ENCODE peak calls at places on chromosomes 3 and 15, in five cellular contexts. Q is neural progenitor cell; B is effector memory CD4-positive, alpha-beta T cell; Y is uterus; A is mucosa of descending colon. X is an unnamed sample.

GRCh38 chr15:66838671-66839239 is 136.7 kb downstream of the SMAD6 start:
- DNase-seq in Q (no peak), B (no peak), Y (no peak), A (no peak), X (no peak)

GRCh38 chr15:31106495-31107300 is 5.2 kb upstream of the TRPM1 start:
- DNase-seq in Q (no peak), B (no peak), Y (no peak), A (no peak), X (peak; percentile 61)

GRCh38 chr3:191388823-191389222 is 58.5 kb upstream of the UTS2B start:
- DNase-seq in Q (no peak), B (no peak), Y (no peak), A (no peak), X (no peak)

GRCh38 chr3:60146121-60146520 is 1096.3 kb upstream of the CFAP20DC start:
- DNase-seq in Q (peak; percentile 48), B (no peak), Y (no peak), A (no peak), X (no peak)

GRCh38 chr3:99854899-99855298 is 37.2 kb downstream of the CMSS1 start:
- DNase-seq in Q (no peak), B (no peak), Y (no peak), A (no peak), X (no peak)

GRCh38 chr3:146817705-146818104 is 212.6 kb upstream of the PLSCR5 start:
- DNase-seq in Q (peak; percentile 22), B (no peak), Y (no peak), A (no peak), X (no peak)

GRCh38 chr3:70832811-70833509 is 520.5 kb upstream of the MDFIC2 start:
- DNase-seq in Q (no peak), B (no peak), Y (no peak), A (no peak), X (no peak)

GRCh38 chr15:74175271-74176191 is 2.0 kb downstream of the ISLR start:
- DNase-seq in Q (no peak), B (no peak), Y (peak; percentile 13), A (no peak), X (no peak)

GRCh38 chr15:78685157-78685830 is 44.3 kb upstream of the CHRNB4 start:
- DNase-seq in Q (no peak), B (no peak), Y (no peak), A (no peak), X (no peak)

GRCh38 chr3:127991251-127991650 is 61.0 kb upstream of the SEC61A1 start:
- DNase-seq in Q (no peak), B (no peak), Y (no peak), A (no peak), X (no peak)

GRCh38 chr3:11607816-11608215 is 35.9 kb downstream of the VGLL4 start:
- DNase-seq in Q (no peak), B (no peak), Y (no peak), A (no peak), X (no peak)

GRCh38 chr3:58260261-58260731 is 22.7 kb downstream of the ABHD6 start:
- DNase-seq in Q (peak; percentile 22), B (no peak), Y (no peak), A (no peak), X (no peak)

GRCh38 chr15:55106155-55106554 is 90.6 kb downstream of the RSL24D1 start:
- DNase-seq in Q (no peak), B (no peak), Y (no peak), A (no peak), X (no peak)

GRCh38 chr3:22399566-22399965 is 648.6 kb upstream of the ZNF385D start:
- DNase-seq in Q (no peak), B (no peak), Y (no peak), A (no peak), X (no peak)

GRCh38 chr3:71702131-71703024 is 22.8 kb downstream of the EIF4E3 start:
- DNase-seq in Q (no peak), B (no peak), Y (no peak), A (no peak), X (no peak)

GRCh38 chr15:27826902-27827321 is 272.2 kb downstream of the OCA2 start:
- DNase-seq in Q (no peak), B (no peak), Y (no peak), A (no peak), X (no peak)

GRCh38 chr15:52247032-52247431 is 48.6 kb downstream of the MYO5C start:
- DNase-seq in Q (no peak), B (no peak), Y (no peak), A (no peak), X (no peak)

GRCh38 chr3:160707187-160707789 is 30.3 kb downstream of the ARL14 start:
- DNase-seq in Q (peak; percentile 73), B (no peak), Y (no peak), A (peak; percentile 47), X (no peak)

GRCh38 chr3:135192929-135193328 is 397.9 kb downstream of the EPHB1 start:
- DNase-seq in Q (no peak), B (no peak), Y (no peak), A (no peak), X (no peak)

GRCh38 chr3:149224736-149225594 is 3.3 kb upstream of the CP start:
- DNase-seq in Q (no peak), B (peak; percentile 0), Y (no peak), A (no peak), X (no peak)

GRCh38 chr3:190130700-190131099 is 10.0 kb upstream of the P3H2 start:
- DNase-seq in Q (no peak), B (no peak), Y (no peak), A (no peak), X (no peak)

GRCh38 chr3:132033471-132033870 is 1.3 kb downstream of the CPNE4 start:
- DNase-seq in Q (peak; percentile 35), B (no peak), Y (no peak), A (no peak), X (no peak)

GRCh38 chr3:72352176-72352575 is 496.1 kb downstream of the SHQ1 start:
- DNase-seq in Q (no peak), B (no peak), Y (no peak), A (no peak), X (no peak)

GRCh38 chr3:32973982-32974381 is 22.5 kb downstream of the CCR4 start:
- DNase-seq in Q (no peak), B (no peak), Y (no peak), A (peak; percentile 9), X (no peak)

GRCh38 chr3:115156255-115156654 is 9.2 kb upstream of the ZBTB20 start:
- DNase-seq in Q (no peak), B (no peak), Y (no peak), A (no peak), X (no peak)

GRCh38 chr3:12303532-12303931 is 14.7 kb downstream of the PPARG start:
- DNase-seq in Q (no peak), B (no peak), Y (no peak), A (no peak), X (no peak)

GRCh38 chr3:141410861-141411771 is 42.8 kb downstream of the ZBTB38 start:
- DNase-seq in Q (no peak), B (no peak), Y (no peak), A (peak; percentile 46), X (no peak)

GRCh38 chr3:65793495-65794200 is 245.1 kb downstream of the MAGI1 start:
- DNase-seq in Q (no peak), B (no peak), Y (no peak), A (peak; percentile 31), X (no peak)

GRCh38 chr3:156620901-156621300 is 53.5 kb upstream of the TIPARP start:
- DNase-seq in Q (no peak), B (no peak), Y (no peak), A (no peak), X (no peak)

GRCh38 chr3:15298504-15298903 is 33.9 kb downstream of the SH3BP5 start:
- DNase-seq in Q (no peak), B (no peak), Y (no peak), A (no peak), X (no peak)

GRCh38 chr3:15297592-15298350 is 34.6 kb downstream of the SH3BP5 start:
- DNase-seq in Q (no peak), B (no peak), Y (no peak), A (no peak), X (no peak)

GRCh38 chr3:15294914-15295313 is 37.5 kb downstream of the SH3BP5 start:
- DNase-seq in Q (no peak), B (no peak), Y (no peak), A (no peak), X (no peak)

GRCh38 chr3:15292765-15293522 is 39.4 kb downstream of the SH3BP5 start:
- DNase-seq in Q (no peak), B (no peak), Y (peak; percentile 79), A (no peak), X (no peak)

GRCh38 chr3:15295506-15295905 is 36.9 kb downstream of the SH3BP5 start:
- DNase-seq in Q (no peak), B (no peak), Y (no peak), A (peak; percentile 45), X (no peak)
- H3K4me1 ChIP-seq in Q (no peaks in the 10 kb centered on the region), B (peaks cover 64% of the 10 kb centered on the region), Y (peaks cover 20% of the 10 kb centered on the region), A (peaks cover 12% of the 10 kb centered on the region), X (peaks cover 27% of the 10 kb centered on the region)

GRCh38 chr15:25072857-25073476 is 118.2 kb downstream of the SNRPN start:
- DNase-seq in Q (no peak), B (no peak), Y (no peak), A (no peak), X (no peak)
- H3K9me3 ChIP-seq in Q (peaks cover 49% of the 10 kb centered on the region), B (peaks cover 91% of the 10 kb centered on the region), Y (peaks cover 98% of the 10 kb centered on the region), A (peaks cover 100% of the 10 kb centered on the region), X (peaks cover 63% of the 10 kb centered on the region)

GRCh38 chr3:194373028-194373427 is 3.5 kb upstream of the LRRC15 start:
- DNase-seq in Q (no peak), B (no peak), Y (no peak), A (no peak), X (no peak)
- H3K36me3 ChIP-seq in Q (no peaks in the 10 kb centered on the region), B (no peaks in the 10 kb centered on the region), Y (no peaks in the 10 kb centered on the region), A (no peaks in the 10 kb centered on the region), X (no peaks in the 10 kb centered on the region)

GRCh38 chr3:48428863-48429415 is 947 bp downstream of the PLXNB1 start:
- DNase-seq in Q (peak; percentile 71), B (peak; percentile 17), Y (peak; percentile 61), A (peak; percentile 63), X (no peak)

GRCh38 chr3:48430359-48431101 is 644 bp upstream of the PLXNB1 start:
- DNase-seq in Q (no peak), B (no peak), Y (no peak), A (no peak), X (no peak)

GRCh38 chr3:48431224-48432029 is 1.5 kb upstream of the PLXNB1 start:
- DNase-seq in Q (no peak), B (no peak), Y (no peak), A (no peak), X (no peak)

GRCh38 chr3:48428088-48428862 is 1.6 kb downstream of the PLXNB1 start:
- DNase-seq in Q (peak; percentile 77), B (no peak), Y (no peak), A (peak; percentile 82), X (no peak)

GRCh38 chr3:48429416-48430358 is at the start of gene PLXNB1:
- DNase-seq in Q (peak; percentile 92), B (peak; percentile 62), Y (peak; percentile 83), A (peak; percentile 87), X (peak; percentile 86)
- H3K4me1 ChIP-seq in Q (peaks cover 36% of the 10 kb centered on the region), B (peaks cover 9% of the 10 kb centered on the region), Y (peaks cover 11% of the 10 kb centered on the region), A (peaks cover 47% of the 10 kb centered on the region), X (peaks cover 23% of the 10 kb centered on the region)

X was measured in lung.